ENCODE peak calls at places on chromosomes 16 and 17, in four cellular contexts. R, P, Y and Z are unnamed samples.

GRCh38 chr17:44738214-44738906 is 20.4 kb upstream of the ADAM11 start:
- DNase-seq in R (no peak), Y (peak), P (no peak), Z (peak)

GRCh38 chr17:13410214-13410613 is 191.5 kb downstream of the HS3ST3A1 start:
- DNase-seq in R (no peak), Y (no peak), P (no peak), Z (no peak)

GRCh38 chr16:54194008-54194731 is 92.4 kb downstream of the IRX3 start:
- DNase-seq in P (peak), R (peak), Y (peak), Z (no peak)

GRCh38 chr16:65725156-65725845 is 603.4 kb upstream of the CDH11 start:
- DNase-seq in Y (peak), R (peak), P (no peak), Z (no peak)

GRCh38 chr17:57868007-57868774 is 18.3 kb upstream of the MRPS23 start:
- DNase-seq in P (peak), R (peak), Y (peak), Z (peak)

GRCh38 chr17:82930924-82931695 is 91.3 kb upstream of the ZNF750 start:
- DNase-seq in P (peak), Y (no peak), R (no peak), Z (no peak)

GRCh38 chr16:65975049-65975708 is 391.3 kb upstream of the CDH5 start:
- DNase-seq in R (peak), Y (peak), P (no peak), Z (no peak)

GRCh38 chr16:2963611-2964415 is at the start of gene KREMEN2:
- DNase-seq in Y (peak), P (no peak), R (no peak), Z (peak)

GRCh38 chr16:4056161-4057105 is 59.8 kb downstream of the ADCY9 start:
- DNase-seq in Y (no peak), P (no peak), R (no peak), Z (no peak)

GRCh38 chr17:81822996-81823799 is 9.9 kb downstream of the MCRIP1 start:
- DNase-seq in R (no peak), Y (no peak), P (no peak), Z (no peak)

GRCh38 chr17:81823800-81824550 is 9.1 kb downstream of the MCRIP1 start:
- DNase-seq in Y (no peak), R (no peak), P (no peak), Z (no peak)

GRCh38 chr17:81828656-81829055 is 4.4 kb downstream of the MCRIP1 start:
- DNase-seq in Y (no peak), P (no peak), R (no peak), Z (no peak)

GRCh38 chr17:81824595-81824994 is 8.5 kb downstream of the MCRIP1 start:
- DNase-seq in R (no peak), P (no peak), Y (no peak), Z (no peak)

DNA sequence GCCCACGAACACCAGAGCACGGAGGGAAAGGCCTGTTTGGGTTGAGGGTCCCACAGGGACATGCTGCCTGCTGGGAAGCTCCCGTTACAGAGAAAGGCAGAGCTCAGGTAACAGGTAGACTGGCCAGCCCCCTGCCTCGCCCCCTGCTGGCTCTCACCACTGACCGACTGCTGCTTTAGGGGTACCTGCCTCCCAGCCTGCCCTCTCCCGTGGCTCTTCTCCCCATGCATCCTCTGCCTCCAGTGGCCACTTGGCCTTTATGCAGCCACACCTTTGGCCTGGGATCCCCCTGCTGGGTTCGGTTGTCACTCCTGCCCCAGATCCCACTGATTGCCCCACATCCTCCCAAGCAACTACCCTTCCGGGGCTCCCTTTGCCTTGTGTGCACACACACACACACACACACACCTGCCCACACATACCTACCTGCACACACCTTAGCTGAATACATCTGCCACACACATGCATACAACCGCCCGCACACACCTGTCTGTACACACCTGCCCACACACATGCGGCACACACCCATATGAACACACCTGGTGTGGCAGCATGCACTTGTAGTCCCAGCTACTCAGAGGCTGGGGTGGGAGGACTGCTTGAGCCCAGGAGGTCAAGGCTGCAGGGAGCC is 7.1 kb downstream of the MCRIP1 start:
- DNase-seq in R (no peak), P (no peak), Y (no peak), Z (no peak)
- TF ChIP-seq CTCF in R (no peak), P (no peak), Y (no peak), Z (no peak)

GRCh38 chr17:6677946-6678345 is 26.4 kb downstream of the C17orf100 start:
- DNase-seq in Y (no peak), P (no peak), R (no peak), Z (no peak)
- TF ChIP-seq CTCF in Y (no peak), P (no peak), R (no peak), Z (no peak)

GRCh38 chr16:22120440-22120839 is 28.1 kb downstream of the VWA3A start:
- DNase-seq in P (no peak), Y (no peak), R (no peak), Z (no peak)

GRCh38 chr16:22124583-22125284 is 32.4 kb downstream of the VWA3A start:
- DNase-seq in P (no peak), Y (no peak), R (no peak), Z (no peak)

GRCh38 chr16:22123759-22124490 is 31.6 kb downstream of the VWA3A start:
- DNase-seq in R (no peak), Y (no peak), P (no peak), Z (no peak)

GRCh38 chr16:22122239-22122638 is 29.9 kb downstream of the VWA3A start:
- DNase-seq in R (no peak), P (no peak), Y (no peak), Z (no peak)

GRCh38 chr16:22123146-22123545 is 30.8 kb downstream of the VWA3A start:
- DNase-seq in P (no peak), R (no peak), Y (no peak), Z (no peak)
- TF ChIP-seq CTCF in P (no peak), R (no peak), Y (peak), Z (peak)

GRCh38 chr16:83393196-83393981 is 414.4 kb upstream of the HSBP1 start:
- DNase-seq in P (no peak), Y (peak), R (peak), Z (no peak)
- TF ChIP-seq CTCF in P (no peak), Y (peak), R (peak), Z (no peak)